ENCODE peak calls at places on chromosomes 12 and 14, in five cellular contexts. I, U, H, O and R are unnamed samples.

GRCh38 chr14:69637503-69638030 is 26.2 kb downstream of the SUSD6 start:
- DNase-seq in I (no peak), U (peak), H (peak), O (no peak), R (peak)

GRCh38 chr12:49264466-49264872 is 413 bp upstream of the TUBA1C start:
- DNase-seq in I (peak), U (no peak), H (peak), O (peak), R (no peak)

GRCh38 chr14:70808023-70808401 is 1.3 kb downstream of the MAP3K9 start:
- DNase-seq in I (peak), U (no peak), H (peak), O (peak), R (no peak)

GRCh38 chr14:23045419-23046357 is 3.7 kb downstream of the PSMB11 start:
- DNase-seq in I (no peak), U (no peak), H (no peak), O (no peak), R (no peak)

GRCh38 chr14:99537399-99537798 is 56.2 kb downstream of the CCNK start:
- DNase-seq in I (no peak), U (no peak), H (no peak), O (peak), R (peak)

GRCh38 chr12:132543298-132544172 is 53.6 kb downstream of the FBRSL1 start:
- DNase-seq in I (no peak), U (no peak), H (no peak), O (no peak), R (no peak)

GRCh38 chr12:112686373-112686772 is 105.2 kb upstream of the RPH3A start:
- DNase-seq in I (no peak), U (no peak), H (no peak), O (peak), R (no peak)

GRCh38 chr14:61585598-61586538 is 109.4 kb upstream of the HIF1A start:
- DNase-seq in I (no peak), U (no peak), H (no peak), O (no peak), R (peak)

GRCh38 chr14:105153331-105153731 is 15.2 kb downstream of the JAG2 start:
- DNase-seq in I (no peak), U (no peak), H (peak), O (no peak), R (no peak)